ENCODE peak calls at places on chromosomes 6 and 20, in eight cellular contexts. A, P, X, S, K, O, N and T are unnamed samples.

GRCh38 chr6:106149472-106150069 is 63.4 kb downstream of the PRDM1 start:
- DNase-seq in X (no peak), S (no peak), O (no peak), K (no peak), A (no peak), P (no peak), N (no peak), T (no peak)

GRCh38 chr6:119333707-119334295 is 15.8 kb downstream of the MAN1A1 start:
- DNase-seq in X (no peak), A (no peak), K (no peak), N (no peak), O (no peak), P (peak), S (no peak), T (no peak)

GRCh38 chr6:24501374-24501773 is 6.6 kb downstream of the ALDH5A1 start:
- DNase-seq in A (no peak), X (no peak), P (no peak), N (no peak), S (no peak), K (no peak), O (no peak), T (no peak)

GRCh38 chr6:56786256-56786655 is 143.6 kb upstream of the DST start:
- DNase-seq in O (no peak), K (no peak), P (no peak), X (no peak), A (no peak), N (no peak), S (no peak), T (no peak)

GRCh38 chr20:58094698-58095097 is 133.8 kb downstream of the ANKRD60 start:
- DNase-seq in O (no peak), P (no peak), K (no peak), X (no peak), A (no peak), S (no peak), N (no peak), T (no peak)

GRCh38 chr6:69138893-69139494 is 503.9 kb downstream of the ADGRB3 start:
- DNase-seq in S (peak), O (no peak), K (no peak), A (no peak), X (peak), P (peak), N (no peak), T (peak)

GRCh38 chr20:41151134-41151869 is 14.0 kb downstream of the PLCG1 start:
- DNase-seq in S (no peak), O (peak), N (peak), A (no peak), X (no peak), K (no peak), P (no peak), T (no peak)

GRCh38 chr6:3518356-3518841 is 61.5 kb upstream of the SLC22A23 start:
- DNase-seq in P (no peak), N (peak), O (no peak), S (peak), A (no peak), K (no peak), X (peak), T (peak)

GRCh38 chr6:75430631-75431345 is 62.8 kb downstream of the FILIP1 start:
- DNase-seq in K (no peak), X (peak), S (no peak), P (no peak), O (no peak), N (no peak), A (no peak), T (no peak)

GRCh38 chr6:168884646-168885086 is 369.0 kb downstream of the THBS2 start:
- DNase-seq in N (peak), S (no peak), A (peak), X (peak), K (peak), O (peak), P (peak), T (peak)

GRCh38 chr6:106927531-106928398 is 46.8 kb downstream of the CD24 start:
- DNase-seq in A (peak), P (peak), O (no peak), S (peak), N (no peak), X (peak), K (peak), T (peak)

GRCh38 chr20:1333462-1334369 is 4.8 kb upstream of the SDCBP2 start:
- DNase-seq in O (no peak), N (no peak), K (no peak), A (no peak), X (no peak), S (no peak), P (no peak), T (no peak)

GRCh38 chr20:32527052-32527446 is 58.1 kb downstream of the NOL4L start:
- DNase-seq in P (no peak), S (no peak), A (no peak), O (peak), K (no peak), N (no peak), X (no peak), T (no peak)

GRCh38 chr6:71139249-71139648 is 149.4 kb upstream of the OGFRL1 start:
- DNase-seq in N (no peak), O (no peak), S (peak), X (peak), K (no peak), A (no peak), P (no peak), T (peak)

GRCh38 chr6:167569041-167569805 is 244.3 kb downstream of the TTLL2 start:
- DNase-seq in N (no peak), O (no peak), S (no peak), A (no peak), P (no peak), X (no peak), K (no peak), T (no peak)

GRCh38 chr6:55705381-55705780 is 126.4 kb upstream of the HMGCLL1 start:
- DNase-seq in O (no peak), N (no peak), S (no peak), K (no peak), P (no peak), A (no peak), X (no peak), T (no peak)

GRCh38 chr6:111852704-111853103 is 20.5 kb downstream of the FYN start:
- DNase-seq in O (no peak), N (no peak), X (peak), K (no peak), P (no peak), A (no peak), S (no peak), T (no peak)

GRCh38 chr6:166258854-166259276 is 49.3 kb downstream of the PRR18 start:
- DNase-seq in K (peak), O (peak), S (no peak), A (no peak), N (peak), X (no peak), P (no peak), T (no peak)

GRCh38 chr20:33211817-33212424 is 5.2 kb upstream of the BPIFA3 start:
- DNase-seq in P (peak), K (no peak), A (peak), O (peak), X (peak), N (no peak), S (peak), T (peak)

GRCh38 chr6:129575378-129576118 is 134.4 kb downstream of the ARHGAP18 start:
- DNase-seq in X (peak), A (peak), N (no peak), P (peak), K (no peak), S (peak), O (no peak), T (peak)

GRCh38 chr6:159594106-159594749 is 98.8 kb downstream of the SOD2 start:
- DNase-seq in X (peak), P (no peak), S (peak), O (no peak), N (no peak), K (no peak), A (no peak), T (no peak)

GRCh38 chr6:7805088-7805756 is 79.3 kb downstream of the BMP6 start:
- DNase-seq in A (no peak), O (no peak), X (no peak), N (no peak), S (no peak), P (no peak), K (no peak), T (no peak)

GRCh38 chr6:43856005-43856765 is 86.2 kb downstream of the VEGFA start:
- DNase-seq in O (peak), N (peak), X (peak), S (no peak), P (no peak), A (peak), K (no peak), T (peak)

GRCh38 chr6:167571550-167571949 is 246.7 kb downstream of the TTLL2 start:
- DNase-seq in X (no peak), A (no peak), O (no peak), K (no peak), P (no peak), S (no peak), N (no peak), T (no peak)

GRCh38 chr6:115882174-115882573 is 178.5 kb downstream of the FRK start:
- DNase-seq in N (no peak), S (no peak), X (no peak), K (no peak), A (no peak), P (no peak), O (no peak), T (no peak)